ENCODE peak calls at places on chromosomes 4 and X, in ten cellular contexts. One of them, this sample, is unnamed.

GRCh38 chr4:22410645-22411247 is 105.1 kb downstream of the ADGRA3 start:
- DNase-seq in kidney epithelial cell: no peak
- DNase-seq in astrocyte: no peak
- DNase-seq in lower leg skin: no peak
- DNase-seq in hepatocyte: peak
- DNase-seq in AG10803: peak
- DNase-seq in nephron progenitor cell: no peak
- DNase-seq in epithelial cell of proximal tubule: no peak
- DNase-seq in upper lobe of left lung: no peak
- DNase-seq in endothelial cell: no peak
- DNase-seq in this sample: no peak

GRCh38 chrX:40468033-40468979 is 112.5 kb upstream of the ATP6AP2 start:
- DNase-seq in AG10803: peak
- DNase-seq in astrocyte: peak
- DNase-seq in nephron progenitor cell: peak
- DNase-seq in hepatocyte: peak
- DNase-seq in endothelial cell: no peak
- DNase-seq in epithelial cell of proximal tubule: no peak
- DNase-seq in upper lobe of left lung: no peak
- DNase-seq in lower leg skin: no peak
- DNase-seq in kidney epithelial cell: peak
- DNase-seq in this sample: no peak

GRCh38 chrX:106036716-106037115 is 1.8 kb downstream of the SERPINA7 start:
- DNase-seq in upper lobe of left lung: no peak
- DNase-seq in nephron progenitor cell: no peak
- DNase-seq in kidney epithelial cell: no peak
- DNase-seq in lower leg skin: no peak
- DNase-seq in endothelial cell: no peak
- DNase-seq in astrocyte: no peak
- DNase-seq in epithelial cell of proximal tubule: no peak
- DNase-seq in hepatocyte: no peak
- DNase-seq in AG10803: no peak
- DNase-seq in this sample: no peak

GRCh38 chrX:19344661-19345060 is 934 bp downstream of the PDHA1 start:
- DNase-seq in upper lobe of left lung: no peak
- DNase-seq in AG10803: no peak
- DNase-seq in kidney epithelial cell: no peak
- DNase-seq in hepatocyte: no peak
- DNase-seq in astrocyte: no peak
- DNase-seq in endothelial cell: no peak
- DNase-seq in nephron progenitor cell: no peak
- DNase-seq in lower leg skin: no peak
- DNase-seq in epithelial cell of proximal tubule: no peak
- DNase-seq in this sample: no peak

GRCh38 chrX:75522565-75523411 is at the start of gene ZDHHC15:
- DNase-seq in lower leg skin: peak
- DNase-seq in endothelial cell: peak
- DNase-seq in astrocyte: peak
- DNase-seq in epithelial cell of proximal tubule: no peak
- DNase-seq in nephron progenitor cell: peak
- DNase-seq in hepatocyte: peak
- DNase-seq in AG10803: peak
- DNase-seq in upper lobe of left lung: peak
- DNase-seq in kidney epithelial cell: peak
- DNase-seq in this sample: peak

GRCh38 chr4:82560853-82561744 is 689 bp downstream of the TMEM150C start:
- DNase-seq in epithelial cell of proximal tubule: no peak
- DNase-seq in upper lobe of left lung: peak
- DNase-seq in AG10803: no peak
- DNase-seq in lower leg skin: no peak
- DNase-seq in nephron progenitor cell: no peak
- DNase-seq in astrocyte: no peak
- DNase-seq in kidney epithelial cell: no peak
- DNase-seq in hepatocyte: peak
- DNase-seq in endothelial cell: peak
- DNase-seq in this sample: peak

GRCh38 chr4:88592600-88593448 is 544 bp downstream of the HERC3 start:
- DNase-seq in lower leg skin: peak
- DNase-seq in endothelial cell: peak
- DNase-seq in hepatocyte: peak
- DNase-seq in nephron progenitor cell: peak
- DNase-seq in upper lobe of left lung: peak
- DNase-seq in astrocyte: peak
- DNase-seq in epithelial cell of proximal tubule: no peak
- DNase-seq in kidney epithelial cell: no peak
- DNase-seq in AG10803: peak
- DNase-seq in this sample: peak

GRCh38 chrX:26889574-26889973 is 573.6 kb downstream of the PPP4R3C start:
- DNase-seq in nephron progenitor cell: no peak
- DNase-seq in lower leg skin: no peak
- DNase-seq in kidney epithelial cell: no peak
- DNase-seq in endothelial cell: no peak
- DNase-seq in AG10803: no peak
- DNase-seq in epithelial cell of proximal tubule: no peak
- DNase-seq in hepatocyte: no peak
- DNase-seq in astrocyte: no peak
- DNase-seq in upper lobe of left lung: no peak
- DNase-seq in this sample: no peak

GRCh38 chrX:12304261-12304660 is 166.0 kb downstream of the FRMPD4 start:
- DNase-seq in kidney epithelial cell: no peak
- DNase-seq in epithelial cell of proximal tubule: no peak
- DNase-seq in endothelial cell: no peak
- DNase-seq in astrocyte: no peak
- DNase-seq in hepatocyte: no peak
- DNase-seq in upper lobe of left lung: no peak
- DNase-seq in lower leg skin: no peak
- DNase-seq in AG10803: peak
- DNase-seq in nephron progenitor cell: no peak
- DNase-seq in this sample: no peak

GRCh38 chr4:52659722-52660261 is 691 bp upstream of the USP46 start:
- DNase-seq in upper lobe of left lung: peak
- DNase-seq in kidney epithelial cell: no peak
- DNase-seq in epithelial cell of proximal tubule: no peak
- DNase-seq in hepatocyte: peak
- DNase-seq in astrocyte: no peak
- DNase-seq in lower leg skin: peak
- DNase-seq in endothelial cell: peak
- DNase-seq in nephron progenitor cell: peak
- DNase-seq in AG10803: peak
- DNase-seq in this sample: peak

GRCh38 chr4:54152846-54153600 is 53.1 kb downstream of the GSX2 start:
- DNase-seq in nephron progenitor cell: no peak
- DNase-seq in hepatocyte: no peak
- DNase-seq in AG10803: peak
- DNase-seq in kidney epithelial cell: peak
- DNase-seq in upper lobe of left lung: no peak
- DNase-seq in astrocyte: peak
- DNase-seq in endothelial cell: no peak
- DNase-seq in lower leg skin: no peak
- DNase-seq in epithelial cell of proximal tubule: peak
- DNase-seq in this sample: no peak

GRCh38 chr4:10737335-10737734 is 52.8 kb upstream of the CLNK start:
- DNase-seq in hepatocyte: no peak
- DNase-seq in astrocyte: peak
- DNase-seq in epithelial cell of proximal tubule: no peak
- DNase-seq in kidney epithelial cell: peak
- DNase-seq in endothelial cell: no peak
- DNase-seq in upper lobe of left lung: no peak
- DNase-seq in AG10803: no peak
- DNase-seq in nephron progenitor cell: no peak
- DNase-seq in lower leg skin: no peak
- DNase-seq in this sample: no peak

GRCh38 chr4:176838611-176839411 is 46.1 kb upstream of the VEGFC start:
- DNase-seq in epithelial cell of proximal tubule: peak
- DNase-seq in nephron progenitor cell: no peak
- DNase-seq in AG10803: peak
- DNase-seq in hepatocyte: no peak
- DNase-seq in kidney epithelial cell: peak
- DNase-seq in lower leg skin: no peak
- DNase-seq in upper lobe of left lung: no peak
- DNase-seq in astrocyte: peak
- DNase-seq in endothelial cell: no peak
- DNase-seq in this sample: no peak

GRCh38 chr4:93414041-93414440 is 414.5 kb upstream of the ATOH1 start:
- DNase-seq in upper lobe of left lung: no peak
- DNase-seq in astrocyte: no peak
- DNase-seq in epithelial cell of proximal tubule: no peak
- DNase-seq in kidney epithelial cell: no peak
- DNase-seq in nephron progenitor cell: no peak
- DNase-seq in endothelial cell: no peak
- DNase-seq in hepatocyte: no peak
- DNase-seq in AG10803: no peak
- DNase-seq in lower leg skin: no peak
- DNase-seq in this sample: no peak

GRCh38 chr4:47349323-47349722 is 114.2 kb downstream of the COMMD8 start:
- DNase-seq in AG10803: no peak
- DNase-seq in astrocyte: peak
- DNase-seq in upper lobe of left lung: no peak
- DNase-seq in kidney epithelial cell: no peak
- DNase-seq in endothelial cell: no peak
- DNase-seq in nephron progenitor cell: no peak
- DNase-seq in lower leg skin: no peak
- DNase-seq in epithelial cell of proximal tubule: no peak
- DNase-seq in hepatocyte: no peak
- DNase-seq in this sample: no peak

GRCh38 chr4:41912546-41912945 is 22.7 kb upstream of the TMEM33 start:
- DNase-seq in AG10803: no peak
- DNase-seq in hepatocyte: no peak
- DNase-seq in kidney epithelial cell: no peak
- DNase-seq in nephron progenitor cell: no peak
- DNase-seq in endothelial cell: no peak
- DNase-seq in upper lobe of left lung: no peak
- DNase-seq in lower leg skin: no peak
- DNase-seq in astrocyte: no peak
- DNase-seq in epithelial cell of proximal tubule: no peak
- DNase-seq in this sample: no peak

GRCh38 chrX:16822723-16823122 is 36.5 kb downstream of the TXLNG start:
- DNase-seq in epithelial cell of proximal tubule: no peak
- DNase-seq in upper lobe of left lung: no peak
- DNase-seq in endothelial cell: no peak
- DNase-seq in AG10803: peak
- DNase-seq in lower leg skin: no peak
- DNase-seq in hepatocyte: no peak
- DNase-seq in astrocyte: peak
- DNase-seq in kidney epithelial cell: no peak
- DNase-seq in nephron progenitor cell: no peak
- DNase-seq in this sample: no peak

GRCh38 chr4:73422458-73422752 is 13.6 kb upstream of the AFP start:
- DNase-seq in endothelial cell: no peak
- DNase-seq in kidney epithelial cell: no peak
- DNase-seq in AG10803: no peak
- DNase-seq in nephron progenitor cell: no peak
- DNase-seq in epithelial cell of proximal tubule: no peak
- DNase-seq in lower leg skin: no peak
- DNase-seq in upper lobe of left lung: no peak
- DNase-seq in hepatocyte: no peak
- DNase-seq in astrocyte: no peak
- DNase-seq in this sample: no peak

DNA sequence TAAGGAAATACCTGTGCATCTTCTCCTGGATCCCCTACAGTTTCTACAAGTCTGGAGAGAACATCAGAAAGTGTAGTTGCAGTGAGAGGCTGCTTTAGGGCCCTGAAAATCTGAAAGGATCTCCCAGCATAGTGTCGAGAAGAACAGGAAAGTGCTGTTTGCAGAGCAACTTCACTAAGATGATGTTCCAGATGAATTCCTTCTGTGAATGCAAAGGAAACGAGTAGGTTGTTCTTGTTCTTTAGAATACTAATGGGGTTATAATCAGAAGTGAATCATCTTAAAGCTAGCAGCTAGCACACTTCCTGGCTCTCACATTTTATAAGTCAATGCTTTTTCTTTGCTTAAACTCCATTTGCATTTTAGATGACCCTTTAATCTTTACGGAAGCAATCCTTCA is 53.7 kb downstream of the ZAR1 start:
- DNase-seq in upper lobe of left lung: no peak
- DNase-seq in astrocyte: peak
- DNase-seq in lower leg skin: no peak
- DNase-seq in nephron progenitor cell: no peak
- DNase-seq in AG10803: no peak
- DNase-seq in kidney epithelial cell: peak
- DNase-seq in endothelial cell: no peak
- DNase-seq in hepatocyte: no peak
- DNase-seq in epithelial cell of proximal tubule: peak
- DNase-seq in this sample: no peak
- TF ChIP-seq CTCF in upper lobe of left lung: no peak
- TF ChIP-seq CTCF in astrocyte: no peak
- TF ChIP-seq CTCF in lower leg skin: no peak
- TF ChIP-seq CTCF in nephron progenitor cell: no peak
- TF ChIP-seq CTCF in AG10803: no peak
- TF ChIP-seq CTCF in kidney epithelial cell: no peak
- TF ChIP-seq CTCF in endothelial cell: no peak
- TF ChIP-seq CTCF in hepatocyte: no peak
- TF ChIP-seq CTCF in epithelial cell of proximal tubule: no peak
- TF ChIP-seq CTCF in this sample: no peak

GRCh38 chr4:104726002-104726401 is 231.3 kb upstream of the CXXC4 start:
- DNase-seq in kidney epithelial cell: no peak
- DNase-seq in epithelial cell of proximal tubule: no peak
- DNase-seq in hepatocyte: no peak
- DNase-seq in nephron progenitor cell: no peak
- DNase-seq in lower leg skin: no peak
- DNase-seq in endothelial cell: no peak
- DNase-seq in astrocyte: no peak
- DNase-seq in AG10803: no peak
- DNase-seq in upper lobe of left lung: no peak
- DNase-seq in this sample: no peak
- TF ChIP-seq CTCF in kidney epithelial cell: no peak
- TF ChIP-seq CTCF in epithelial cell of proximal tubule: no peak
- TF ChIP-seq CTCF in hepatocyte: no peak
- TF ChIP-seq CTCF in nephron progenitor cell: no peak
- TF ChIP-seq CTCF in lower leg skin: no peak
- TF ChIP-seq CTCF in endothelial cell: no peak
- TF ChIP-seq CTCF in astrocyte: no peak
- TF ChIP-seq CTCF in AG10803: no peak
- TF ChIP-seq CTCF in upper lobe of left lung: no peak
- TF ChIP-seq CTCF in this sample: no peak

GRCh38 chr4:3847211-3847940 is 81.2 kb downstream of the ADRA2C start:
- DNase-seq in nephron progenitor cell: no peak
- DNase-seq in epithelial cell of proximal tubule: no peak
- DNase-seq in AG10803: no peak
- DNase-seq in kidney epithelial cell: no peak
- DNase-seq in lower leg skin: no peak
- DNase-seq in endothelial cell: no peak
- DNase-seq in hepatocyte: no peak
- DNase-seq in astrocyte: no peak
- DNase-seq in upper lobe of left lung: peak
- DNase-seq in this sample: no peak
- TF ChIP-seq CTCF in nephron progenitor cell: no peak
- TF ChIP-seq CTCF in epithelial cell of proximal tubule: no peak
- TF ChIP-seq CTCF in AG10803: no peak
- TF ChIP-seq CTCF in kidney epithelial cell: no peak
- TF ChIP-seq CTCF in lower leg skin: no peak
- TF ChIP-seq CTCF in endothelial cell: no peak
- TF ChIP-seq CTCF in hepatocyte: no peak
- TF ChIP-seq CTCF in astrocyte: no peak
- TF ChIP-seq CTCF in upper lobe of left lung: no peak
- TF ChIP-seq CTCF in this sample: no peak

DNA sequence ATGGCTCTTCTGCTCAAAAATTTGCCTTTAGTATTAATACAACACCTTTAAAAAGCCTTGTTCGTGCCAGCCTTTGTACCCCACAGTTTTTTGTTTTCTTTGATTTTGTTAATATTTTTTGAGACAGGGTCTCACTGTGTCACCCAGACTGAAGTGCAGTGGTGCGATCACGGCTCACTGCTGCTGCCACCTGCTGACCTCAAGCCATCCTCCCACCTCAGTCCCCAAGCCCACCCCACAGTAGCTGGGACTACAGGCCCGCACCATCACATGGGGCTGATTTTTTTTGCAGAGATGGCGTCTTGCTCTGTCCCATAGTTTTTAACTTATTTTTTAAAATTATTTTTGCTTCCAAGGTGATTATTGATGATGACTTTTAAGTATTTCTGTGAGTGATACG is 134.0 kb downstream of the HTR2C start:
- DNase-seq in upper lobe of left lung: no peak
- DNase-seq in astrocyte: no peak
- DNase-seq in nephron progenitor cell: peak
- DNase-seq in epithelial cell of proximal tubule: no peak
- DNase-seq in kidney epithelial cell: no peak
- DNase-seq in hepatocyte: peak
- DNase-seq in AG10803: no peak
- DNase-seq in endothelial cell: no peak
- DNase-seq in lower leg skin: no peak
- DNase-seq in this sample: peak
- TF ChIP-seq CTCF in upper lobe of left lung: no peak
- TF ChIP-seq CTCF in astrocyte: no peak
- TF ChIP-seq CTCF in nephron progenitor cell: peak
- TF ChIP-seq CTCF in epithelial cell of proximal tubule: peak
- TF ChIP-seq CTCF in kidney epithelial cell: peak
- TF ChIP-seq CTCF in hepatocyte: peak
- TF ChIP-seq CTCF in AG10803: peak
- TF ChIP-seq CTCF in endothelial cell: no peak
- TF ChIP-seq CTCF in lower leg skin: no peak
- TF ChIP-seq CTCF in this sample: peak

This sample was measured in progenitor cell of endocrine pancreas.